ENCODE peak calls at places on chromosomes 5 and 9, in seven cellular contexts. U is endothelial cell, K is PC-9, W is choroid plexus epithelial cell, I is left ventricle myocardium inferior, E is HFFc6, F is fibroblast of lung. V is an unnamed sample.

GRCh38 chr5:134541736-134542376 is 16.4 kb downstream of the JADE2 start:
- DNase-seq in W (peak; percentile 60), U (peak; percentile 79), F (no peak), K (no peak), E (no peak), I (peak; percentile 55), V (no peak)

GRCh38 chr9:133742849-133743444 is 4.8 kb upstream of the SARDH start:
- DNase-seq in W (peak; percentile 78), U (peak; percentile 91), K (peak; percentile 88), E (peak; percentile 67), F (peak; percentile 50), I (peak; percentile 71), V (peak; percentile 89)

GRCh38 chr5:1010181-1010510 is 1.5 kb downstream of the NKD2 start:
- DNase-seq in U (no peak), I (peak; percentile 25), K (peak; percentile 19), E (no peak), W (no peak), F (no peak), V (no peak)

GRCh38 chr5:15752886-15753285 is 252.9 kb downstream of the FBXL7 start:
- DNase-seq in F (peak; percentile 50), K (no peak), U (no peak), I (peak; percentile 73), W (peak; percentile 65), E (no peak), V (no peak)

GRCh38 chr5:113382736-113383135 is 52.1 kb downstream of the TSSK1B start:
- DNase-seq in F (no peak), U (no peak), E (no peak), K (no peak), W (peak; percentile 16), I (no peak), V (no peak)

GRCh38 chr9:125663127-125663526 is 43.9 kb downstream of the MAPKAP1 start:
- DNase-seq in F (peak; percentile 76), U (no peak), I (no peak), E (peak; percentile 54), K (no peak), W (peak; percentile 63), V (peak; percentile 25)

GRCh38 chr5:179759961-179760541 is 27.4 kb downstream of the MAML1 start:
- DNase-seq in W (no peak), U (no peak), I (no peak), F (no peak), E (no peak), K (peak; percentile 31), V (peak; percentile 67)

GRCh38 chr5:164475339-164475977 is 970.0 kb downstream of the MAT2B start:
- DNase-seq in F (peak; percentile 40), W (peak; percentile 65), E (no peak), U (no peak), K (no peak), I (no peak), V (peak; percentile 6)

GRCh38 chr9:70133253-70134208 is 89.9 kb downstream of the MAMDC2 start:
- DNase-seq in K (no peak), W (no peak), E (no peak), U (no peak), F (peak; percentile 46), I (no peak), V (no peak)

GRCh38 chr9:86854898-86855523 is 92.3 kb downstream of the GAS1 start:
- DNase-seq in K (peak; percentile 8), I (no peak), U (peak; percentile 46), F (peak; percentile 73), W (peak; percentile 99), E (peak; percentile 75), V (no peak)

GRCh38 chr9:92654481-92655301 is 15.2 kb downstream of the IPPK start:
- DNase-seq in E (no peak), I (no peak), K (peak; percentile 5), W (no peak), U (no peak), F (no peak), V (no peak)

GRCh38 chr9:37206121-37206620 is 85.8 kb downstream of the ZCCHC7 start:
- DNase-seq in I (no peak), E (no peak), U (no peak), W (no peak), F (no peak), K (no peak), V (no peak)

GRCh38 chr9:121945849-121946248 is 147.3 kb downstream of the TTLL11 start:
- DNase-seq in F (peak; percentile 46), K (peak; percentile 20), U (no peak), W (no peak), E (peak; percentile 66), I (no peak), V (no peak)

GRCh38 chr5:945691-946541 is 53.2 kb downstream of the TRIP13 start:
- DNase-seq in W (no peak), E (no peak), K (no peak), F (no peak), U (no peak), I (no peak), V (no peak)

GRCh38 chr5:162837161-162837560 is 600.2 kb upstream of the CCNG1 start:
- DNase-seq in K (no peak), W (no peak), E (no peak), I (no peak), F (no peak), U (no peak), V (no peak)

GRCh38 chr9:112884721-112885120 is 6.0 kb downstream of the SLC46A2 start:
- DNase-seq in W (no peak), I (no peak), K (no peak), U (no peak), E (no peak), F (no peak), V (no peak)

GRCh38 chr5:1476181-1476966 is 31.1 kb upstream of the SLC6A3 start:
- DNase-seq in I (peak; percentile 14), U (no peak), E (no peak), K (no peak), W (no peak), F (no peak), V (no peak)

DNA sequence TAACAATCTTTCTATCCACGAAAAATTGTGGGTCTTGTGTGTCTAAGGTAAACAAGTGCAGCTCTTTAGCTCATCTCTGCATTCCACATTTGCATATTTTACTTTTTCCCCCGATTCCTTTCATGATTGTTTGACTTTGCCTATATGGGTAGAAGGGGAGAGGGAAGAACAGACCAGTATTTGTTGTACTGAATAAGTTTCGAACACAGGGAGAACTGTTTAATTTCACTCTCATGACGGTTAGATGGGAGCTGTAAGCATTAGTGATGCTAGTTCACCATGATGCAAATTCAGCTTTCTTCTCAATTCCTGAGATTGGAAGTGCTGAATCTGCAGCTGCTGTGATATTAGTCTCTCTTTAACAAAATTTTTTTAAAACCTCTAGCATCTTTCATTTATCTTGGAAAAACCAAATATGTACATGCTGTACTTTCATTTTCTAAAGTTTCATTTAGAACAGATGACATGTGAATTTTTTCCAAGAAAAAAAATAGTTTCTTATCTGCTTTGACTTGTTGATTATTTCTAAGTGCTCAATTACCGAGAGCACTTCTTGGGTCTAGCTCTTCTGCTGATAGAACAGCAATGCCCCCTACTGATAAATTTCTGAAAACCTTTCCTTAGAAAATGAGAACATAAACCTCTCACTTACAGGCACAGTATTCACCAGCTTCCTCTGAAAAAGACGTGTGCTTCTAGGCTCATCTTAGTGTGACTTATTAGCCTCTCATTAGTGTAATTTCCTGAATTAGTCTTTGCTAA is 149.5 kb downstream of the BAAT start:
- DNase-seq in W (peak; percentile 33), U (peak; percentile 8), F (peak; percentile 1), E (no peak), I (no peak), K (no peak), V (peak; percentile 4)
- TF ChIP-seq CTCF in W (peak; percentile 43), U (peak; percentile 42), F (no peak), E (peak; percentile 19), I (peak; percentile 73), K (peak; percentile 64), V (peak; percentile 37)

GRCh38 chr9:97109194-97109811 is 70.4 kb upstream of the CTSV start:
- DNase-seq in F (peak; percentile 10), K (peak; percentile 68), I (no peak), W (peak; percentile 66), U (peak; percentile 50), E (peak; percentile 26), V (peak; percentile 44)
- TF ChIP-seq CTCF in F (peak; percentile 25), K (peak; percentile 78), I (peak; percentile 68), W (peak; percentile 76), U (peak; percentile 19), E (peak; percentile 61), V (peak; percentile 69)

GRCh38 chr9:16718952-16719351 is 151.5 kb downstream of the BNC2 start:
- DNase-seq in W (peak; percentile 42), I (no peak), K (no peak), U (no peak), E (no peak), F (peak; percentile 44), V (no peak)
- TF ChIP-seq CTCF in W (no peak), I (no peak), K (no peak), U (no peak), E (no peak), F (no peak), V (no peak)

DNA sequence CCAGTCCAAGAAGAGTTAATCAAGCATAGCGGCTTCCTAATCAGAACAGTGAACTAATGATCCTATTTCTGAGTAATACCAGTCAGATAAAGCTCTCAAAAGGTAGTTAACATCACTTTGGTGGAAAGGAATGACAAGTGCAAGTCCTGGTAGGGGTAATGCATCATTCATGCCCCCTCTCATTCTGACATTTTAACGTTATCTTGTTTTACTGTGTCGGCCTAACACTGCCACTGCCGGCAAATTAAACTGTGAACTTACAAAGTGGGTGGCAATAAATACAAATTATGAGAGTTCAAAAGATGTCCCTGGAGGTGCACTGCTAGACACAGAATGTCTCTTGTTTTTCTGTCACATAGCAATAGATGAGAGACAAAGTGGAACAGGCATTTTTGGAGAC is 131.6 kb downstream of the EBF1 start:
- DNase-seq in E (no peak), W (no peak), I (no peak), K (no peak), F (no peak), U (no peak), V (no peak)
- TF ChIP-seq CTCF in E (no peak), W (no peak), I (no peak), K (no peak), F (no peak), U (no peak), V (no peak)

V was measured in GM10248.